ENCODE peak calls at places on chromosomes 12 and 14, in eight cellular contexts. W is NCI-H1417 treated with DMSO at 0.1 percent for 48 hours, E is kidney glomerular epithelial cell, J is astrocyte of the hippocampus, B is astrocyte of the spinal cord, Z is neural crest cell, G is NCI-H510A treated with DMSO at 0.1 percent for 48 hours, M is iPS-NIHi11. C is an unnamed sample.

GRCh38 chr14:91290986-91291385 is 46.5 kb upstream of the GPR68 start:
- DNase-seq in W (no peak), E (no peak), J (no peak), B (no peak), Z (no peak), G (no peak), M (no peak), C (no peak)

GRCh38 chr14:50714452-50715073 is 46.5 kb upstream of the SAV1 start:
- DNase-seq in W (no peak), E (peak), J (peak), B (peak), Z (no peak), G (peak), M (peak), C (peak)

GRCh38 chr12:123131879-123132402 is 18.9 kb downstream of the PITPNM2 start:
- DNase-seq in W (peak), E (no peak), J (no peak), B (no peak), Z (no peak), G (peak), M (no peak), C (peak)

GRCh38 chr12:24488091-24488596 is 460.8 kb downstream of the BCAT1 start:
- DNase-seq in W (no peak), E (peak), J (peak), B (peak), Z (no peak), G (no peak), M (no peak), C (no peak)

GRCh38 chr14:96811985-96812667 is 14.9 kb downstream of the VRK1 start:
- DNase-seq in W (no peak), E (no peak), J (no peak), B (no peak), Z (no peak), G (no peak), M (no peak), C (no peak)

GRCh38 chr12:108907861-108908302 is 28.0 kb downstream of the DAO start:
- DNase-seq in W (no peak), E (peak), J (peak), B (no peak), Z (no peak), G (no peak), M (peak), C (no peak)

GRCh38 chr12:23503544-23503943 is 445.9 kb downstream of the SOX5 start:
- DNase-seq in W (no peak), E (no peak), J (no peak), B (no peak), Z (no peak), G (no peak), M (no peak), C (no peak)

GRCh38 chr14:33737446-33737845 is 213.4 kb downstream of the EGLN3 start:
- DNase-seq in W (no peak), E (peak), J (peak), B (peak), Z (no peak), G (no peak), M (no peak), C (no peak)

GRCh38 chr14:54881235-54881760 is 21.3 kb downstream of the GCH1 start:
- DNase-seq in W (no peak), E (peak), J (peak), B (peak), Z (no peak), G (no peak), M (no peak), C (no peak)

GRCh38 chr12:12507121-12507520 is 55.5 kb downstream of the DUSP16 start:
- DNase-seq in W (no peak), E (no peak), J (no peak), B (no peak), Z (no peak), G (no peak), M (no peak), C (no peak)